ENCODE peak calls at places on chromosomes 2 and 18, in six cellular contexts. Q is activated CD8-positive, alpha-beta memory T cell treated with anti-CD3 and anti-CD28 coated beads for 4 hours; M is WTC11; D is NCI-H69; I is frontal cortex; V is stimulated activated CD4-positive, alpha-beta T cell treated with anti-CD3 and anti-CD28 coated beads, Interleukin-4, amount 100 ng/mL, for 48 hours. P is an unnamed sample.

GRCh38 chr18:6118080-6118479 is 222.8 kb upstream of the TMEM200C start:
- DNase-seq in V (no peak), I (no peak), D (peak; percentile 25), Q (no peak), M (no peak), P (no peak)

GRCh38 chr2:151408788-151409600 is 708 bp upstream of the RIF1 start:
- DNase-seq in D (peak; percentile 4), Q (no peak), I (no peak), V (no peak), M (peak; percentile 69), P (no peak)

GRCh38 chr18:22471546-22472131 is 53.9 kb upstream of the CTAGE1 start:
- DNase-seq in M (no peak), Q (no peak), V (no peak), I (no peak), D (no peak), P (no peak)

GRCh38 chr2:218020281-218020680 is 17.5 kb upstream of the TNS1 start:
- DNase-seq in V (no peak), M (no peak), Q (no peak), D (no peak), I (no peak), P (no peak)

GRCh38 chr18:54607213-54607934 is 16.3 kb downstream of the DYNAP start:
- DNase-seq in D (peak; percentile 95), M (peak; percentile 19), I (no peak), V (no peak), Q (no peak), P (no peak)

GRCh38 chr2:43482974-43483373 is 112.9 kb downstream of the THADA start:
- DNase-seq in Q (no peak), V (no peak), I (no peak), M (no peak), D (peak; percentile 12), P (no peak)

GRCh38 chr2:201450910-201451329 is 338 bp downstream of the TRAK2 start:
- DNase-seq in V (no peak), D (peak; percentile 67), I (no peak), Q (no peak), M (no peak), P (no peak)

GRCh38 chr18:57439617-57439975 is 4.4 kb downstream of the ONECUT2 start:
- DNase-seq in I (no peak), V (no peak), M (peak; percentile 74), D (no peak), Q (no peak), P (no peak)

GRCh38 chr18:10923671-10924070 is 225.7 kb downstream of the PIEZO2 start:
- DNase-seq in M (no peak), V (no peak), D (no peak), I (no peak), Q (no peak), P (no peak)

GRCh38 chr2:121810959-121811853 is 55.8 kb downstream of the TSN start:
- DNase-seq in M (peak; percentile 66), V (no peak), D (peak; percentile 78), Q (no peak), I (peak; percentile 69), P (peak; percentile 14)

GRCh38 chr18:45066210-45066609 is 385.5 kb downstream of the SETBP1 start:
- DNase-seq in V (no peak), M (no peak), I (no peak), Q (no peak), D (no peak), P (no peak)

GRCh38 chr2:198660491-198660890 is 797.2 kb downstream of the SATB2 start:
- DNase-seq in M (no peak), Q (no peak), V (no peak), I (no peak), D (no peak), P (no peak)